ENCODE peak calls at places on chromosomes 12 and 14, in seven cellular contexts. O is tibial artery, B is body of pancreas, L is GM23248, U is hepatocyte, W is cardiac muscle cell, D is A549. R is an unnamed sample.

GRCh38 chr12:11767029-11767724 is 117.7 kb downstream of the ETV6 start:
- DNase-seq in O (no peak), B (no peak), L (no peak), U (no peak), W (no peak), D (no peak), R (no peak)

GRCh38 chr14:35122696-35123387 is 490 bp downstream of the PRORP start:
- DNase-seq in O (no peak), B (no peak), L (peak; percentile 71), U (peak; percentile 62), W (peak; percentile 52), D (peak; percentile 55), R (no peak)

GRCh38 chr14:91946313-91947195 is 940 bp downstream of the FBLN5 start:
- DNase-seq in O (no peak), B (no peak), L (peak; percentile 76), U (no peak), W (peak; percentile 45), D (no peak), R (no peak)

GRCh38 chr14:31930493-31931225 is 146.4 kb upstream of the ARHGAP5 start:
- DNase-seq in O (no peak), B (no peak), L (peak; percentile 91), U (peak; percentile 23), W (no peak), D (peak; percentile 38), R (no peak)

GRCh38 chr12:10113085-10113484 is 14.3 kb upstream of the CLEC1A start:
- DNase-seq in O (no peak), B (no peak), L (peak; percentile 34), U (no peak), W (no peak), D (no peak), R (no peak)

GRCh38 chr12:115660211-115660805 is 617.2 kb downstream of the MED13L start:
- DNase-seq in O (no peak), B (no peak), L (peak; percentile 73), U (peak; percentile 21), W (peak; percentile 69), D (no peak), R (no peak)

GRCh38 chr14:55073856-55074255 is 22.4 kb downstream of the MAPK1IP1L start:
- DNase-seq in O (no peak), B (no peak), L (peak; percentile 79), U (no peak), W (peak; percentile 86), D (no peak), R (no peak)

GRCh38 chr14:65377576-65377975 is 35.0 kb upstream of the FUT8 start:
- DNase-seq in O (no peak), B (no peak), L (peak; percentile 62), U (no peak), W (peak; percentile 71), D (no peak), R (no peak)

GRCh38 chr14:94489336-94489735 is 13.3 kb upstream of the SERPINA9 start:
- DNase-seq in O (no peak), B (no peak), L (no peak), U (no peak), W (no peak), D (no peak), R (no peak)

GRCh38 chr12:57242691-57243454 is 8.1 kb downstream of the STAC3 start:
- DNase-seq in O (peak; percentile 75), B (peak; percentile 58), L (peak; percentile 51), U (peak; percentile 82), W (peak; percentile 56), D (peak; percentile 81), R (no peak)

GRCh38 chr12:57240926-57241555 is 9.9 kb downstream of the STAC3 start:
- DNase-seq in O (no peak), B (no peak), L (peak; percentile 71), U (no peak), W (no peak), D (no peak), R (no peak)

GRCh38 chr12:57242329-57242690 is 8.7 kb downstream of the STAC3 start:
- DNase-seq in O (peak; percentile 67), B (peak; percentile 54), L (peak; percentile 21), U (no peak), W (no peak), D (no peak), R (no peak)

GRCh38 chr12:57240069-57240921 is 10.7 kb downstream of the STAC3 start:
- DNase-seq in O (peak; percentile 75), B (peak; percentile 39), L (peak; percentile 89), U (peak; percentile 85), W (peak; percentile 50), D (no peak), R (no peak)

DNA sequence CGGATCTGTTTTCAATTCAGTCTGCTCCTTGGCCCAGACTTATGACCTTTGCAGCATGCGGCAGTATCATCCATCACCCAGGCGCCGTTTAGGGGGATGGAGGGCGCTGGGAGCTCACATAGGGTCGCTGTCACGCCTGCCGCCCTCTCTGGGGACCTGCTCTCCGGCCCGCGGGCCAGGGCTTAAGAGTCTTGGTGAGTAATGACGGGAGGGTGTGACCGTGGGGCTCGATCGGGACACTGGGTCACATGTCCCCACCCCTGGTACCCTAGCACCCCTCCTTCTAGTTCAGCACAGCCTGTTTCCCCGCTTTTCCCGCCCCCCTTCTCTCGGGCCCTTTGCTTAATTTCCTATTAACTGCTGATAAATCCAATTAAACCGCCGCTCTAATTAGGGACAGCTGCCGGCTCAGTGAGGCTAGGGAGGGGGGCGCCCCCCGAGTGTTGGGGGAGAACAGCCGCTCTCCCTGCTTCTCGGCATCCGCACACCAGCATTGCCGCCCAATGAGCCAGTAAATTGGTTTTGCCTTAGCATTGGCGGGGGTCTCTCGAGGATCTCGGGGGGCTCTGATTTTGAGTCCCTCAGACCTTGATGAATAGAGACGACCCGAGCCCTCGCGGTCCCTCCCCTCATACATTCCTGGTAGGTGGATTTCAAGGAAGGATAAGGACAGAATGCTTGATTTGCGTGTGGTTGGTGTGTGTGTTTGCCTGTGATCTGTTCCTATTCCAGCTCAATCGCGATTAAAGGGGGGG is 9.3 kb downstream of the STAC3 start:
- DNase-seq in O (peak; percentile 63), B (no peak), L (peak; percentile 44), U (no peak), W (no peak), D (no peak), R (no peak)
- H3K4me1 ChIP-seq in O (peaks cover 58% of the 10 kb centered on the region), B (peaks cover 61% of the 10 kb centered on the region), L (peaks cover 23% of the 10 kb centered on the region), U (peaks cover 59% of the 10 kb centered on the region), W (peaks cover 10% of the 10 kb centered on the region), D (peaks cover 31% of the 10 kb centered on the region), R (peaks cover 33% of the 10 kb centered on the region)

DNA sequence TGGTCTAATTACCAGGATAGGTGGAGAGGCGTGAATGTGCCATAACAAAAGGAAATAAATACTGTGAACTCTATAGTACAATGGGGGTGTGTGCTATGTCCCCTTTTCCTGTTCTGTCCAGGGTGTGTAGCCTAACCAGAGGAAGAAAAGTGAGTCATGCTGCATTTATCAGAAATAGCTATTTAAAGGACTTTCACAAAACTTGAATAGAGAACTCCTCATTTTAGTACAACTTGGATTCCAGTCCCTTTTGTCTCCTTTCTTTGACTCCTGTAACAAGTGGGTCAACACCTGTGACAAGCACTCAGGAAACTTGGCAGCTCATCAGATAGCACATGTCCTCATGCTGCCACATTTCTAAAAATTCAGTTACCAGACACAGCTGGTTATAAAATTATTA is 123.4 kb downstream of the CCDC91 start:
- DNase-seq in O (no peak), B (no peak), L (peak; percentile 46), U (no peak), W (peak; percentile 36), D (no peak), R (no peak)
- H3K27ac ChIP-seq in O (no peak overlapping the region), B (no peak overlapping the region), L (no peak overlapping the region), U (no peak overlapping the region), W (no peak overlapping the region), D (no peak overlapping the region), R (no peak overlapping the region)

DNA sequence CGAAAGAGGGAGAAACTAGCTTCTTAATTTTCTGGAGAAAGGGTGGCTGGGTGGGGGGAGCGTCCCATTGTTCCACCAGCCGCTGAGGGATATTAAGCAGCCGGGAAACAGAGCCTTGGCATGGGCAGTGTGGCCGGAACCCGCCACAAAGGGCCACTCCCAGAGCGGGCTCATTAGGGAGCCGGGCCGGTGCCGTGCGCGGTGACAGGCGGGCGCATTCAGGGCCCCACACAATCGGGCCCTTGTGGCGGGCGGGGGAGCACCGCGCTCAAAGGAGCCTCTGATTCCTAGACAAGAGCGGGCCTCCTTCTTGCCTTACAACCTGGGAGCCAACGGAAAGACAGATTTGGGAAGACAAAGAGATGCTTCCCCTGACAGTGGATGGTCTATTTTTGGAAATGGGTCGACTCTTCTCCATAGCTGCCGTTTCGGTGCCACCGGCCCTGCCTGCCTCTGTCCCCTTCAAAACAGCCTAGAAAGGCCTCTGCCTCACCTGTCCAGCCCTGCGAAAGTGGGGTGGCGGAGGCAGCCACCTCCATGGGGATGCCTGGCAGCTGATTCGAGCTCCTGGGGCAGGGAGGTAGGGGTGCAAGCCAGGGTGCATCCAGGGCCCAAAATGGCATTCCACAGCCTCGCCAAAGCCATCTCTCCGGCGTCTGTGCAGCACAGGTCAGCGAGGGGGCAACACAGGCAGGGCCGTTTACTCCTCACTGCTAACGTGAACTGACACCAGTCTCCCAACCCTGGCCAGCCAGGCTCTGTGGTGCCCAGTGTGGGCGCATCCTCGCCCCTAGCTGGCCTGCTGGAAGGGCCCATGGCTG is 10.9 kb downstream of the CCDC85C start:
- DNase-seq in O (no peak), B (no peak), L (no peak), U (no peak), W (no peak), D (no peak), R (no peak)
- H3K4me1 ChIP-seq in O (no peaks in the 10 kb centered on the region), B (peaks cover 89% of the 10 kb centered on the region), L (peaks cover 6% of the 10 kb centered on the region), U (peaks cover 44% of the 10 kb centered on the region), W (peaks cover 38% of the 10 kb centered on the region), D (peaks cover 61% of the 10 kb centered on the region), R (no peaks in the 10 kb centered on the region)

DNA sequence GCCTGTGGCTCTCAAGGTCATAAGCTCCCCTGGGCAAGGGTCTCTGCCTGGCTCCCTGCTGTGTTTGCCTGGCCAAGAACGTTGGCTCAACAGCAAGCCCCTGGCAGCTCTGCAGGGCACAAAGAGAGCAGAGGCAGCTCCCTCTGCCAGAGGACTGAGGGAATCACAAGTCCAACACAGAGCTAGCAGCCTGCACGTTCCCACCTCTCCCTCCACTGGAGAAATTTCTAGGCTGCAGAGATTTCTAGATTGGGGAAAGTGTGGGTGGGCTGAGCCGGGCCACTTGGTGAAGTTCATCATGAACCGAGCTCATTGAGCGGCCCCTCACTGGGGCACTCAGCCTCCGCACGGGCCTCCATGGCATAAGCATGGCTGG is 19.8 kb downstream of the ZFYVE21 start:
- DNase-seq in O (peak; percentile 73), B (peak; percentile 12), L (no peak), U (no peak), W (no peak), D (no peak), R (no peak)
- H3K27ac ChIP-seq in O (peak overlapping the region; percentile 83), B (no peak overlapping the region), L (no peak overlapping the region), U (no peak overlapping the region), W (peak overlapping the region; percentile 80), D (no peak overlapping the region), R (peak overlapping the region; percentile 82)

R was measured in thoracic aorta.